ENCODE peak calls at places on chromosomes 16 and 17, in six cellular contexts. M, O, P, I, R and H are unnamed samples.

GRCh38 chr17:71631483-71631882 is 489.3 kb upstream of the SOX9 start:
- DNase-seq in M (no peak), O (no peak), P (no peak), I (no peak), R (no peak), H (no peak)

GRCh38 chr16:47229651-47230050 is 85.9 kb upstream of the NETO2 start:
- DNase-seq in M (no peak), O (no peak), P (no peak), I (no peak), R (no peak), H (no peak)

GRCh38 chr16:2779978-2780898 is 3.2 kb upstream of the ELOB start:
- DNase-seq in M (no peak), O (no peak), P (no peak), I (no peak), R (no peak), H (no peak)

GRCh38 chr16:87778830-87779579 is 13.2 kb upstream of the KLHDC4 start:
- DNase-seq in M (peak; percentile 88), O (peak; percentile 52), P (peak; percentile 95), I (peak; percentile 76), R (peak; percentile 95), H (peak; percentile 88)

GRCh38 chr17:60369727-60370126 is 22.2 kb downstream of the USP32 start:
- DNase-seq in M (no peak), O (no peak), P (no peak), I (no peak), R (no peak), H (no peak)

GRCh38 chr17:1724351-1724868 is at the start of gene WDR81:
- DNase-seq in M (peak; percentile 93), O (peak; percentile 68), P (no peak), I (peak; percentile 57), R (peak; percentile 75), H (peak; percentile 80)

GRCh38 chr16:29021471-29021870 is 36.6 kb downstream of the LAT start:
- DNase-seq in M (no peak), O (no peak), P (no peak), I (no peak), R (no peak), H (no peak)

GRCh38 chr17:57486978-57487377 is 230.7 kb downstream of the MSI2 start:
- DNase-seq in M (no peak), O (no peak), P (no peak), I (no peak), R (no peak), H (no peak)

GRCh38 chr17:39000021-39000601 is 32.9 kb upstream of the FBXO47 start:
- DNase-seq in M (no peak), O (no peak), P (no peak), I (no peak), R (no peak), H (no peak)

GRCh38 chr17:76469076-76469990 is 1.9 kb downstream of the AANAT start:
- DNase-seq in M (no peak), O (no peak), P (no peak), I (no peak), R (no peak), H (no peak)

GRCh38 chr17:76697702-76698465 is 12.9 kb downstream of the MXRA7 start:
- DNase-seq in M (no peak), O (no peak), P (no peak), I (no peak), R (no peak), H (no peak)

GRCh38 chr16:89174877-89175276 is 3.3 kb downstream of the CDH15 start:
- DNase-seq in M (no peak), O (no peak), P (no peak), I (no peak), R (no peak), H (no peak)

GRCh38 chr16:69267633-69268032 is 43.5 kb upstream of the VPS4A start:
- DNase-seq in M (no peak), O (no peak), P (no peak), I (no peak), R (no peak), H (no peak)

GRCh38 chr16:74186589-74186988 is 110.0 kb upstream of the PSMD7 start:
- DNase-seq in M (no peak), O (no peak), P (no peak), I (no peak), R (no peak), H (no peak)

GRCh38 chr16:6153901-6154300 is 1056.3 kb upstream of the EEF2KMT start:
- DNase-seq in M (no peak), O (no peak), P (no peak), I (no peak), R (no peak), H (no peak)

GRCh38 chr16:3725291-3725690 is 8.0 kb upstream of the TRAP1 start:
- DNase-seq in M (no peak), O (no peak), P (no peak), I (no peak), R (no peak), H (no peak)

GRCh38 chr16:29877266-29877961 is 14.4 kb upstream of the CDIPT start:
- DNase-seq in M (no peak), O (no peak), P (peak; percentile 99), I (no peak), R (no peak), H (no peak)

GRCh38 chr17:726331-726919 is 6.0 kb upstream of the TLCD3A start:
- DNase-seq in M (no peak), O (no peak), P (no peak), I (no peak), R (no peak), H (no peak)

GRCh38 chr16:73036074-73036826 is 11.7 kb downstream of the ZFHX3 start:
- DNase-seq in M (no peak), O (no peak), P (no peak), I (no peak), R (no peak), H (no peak)

GRCh38 chr17:7499161-7499560 is 15.0 kb downstream of the POLR2A start:
- DNase-seq in M (no peak), O (no peak), P (no peak), I (no peak), R (no peak), H (no peak)

GRCh38 chr16:83727018-83727417 is 80.8 kb upstream of the HSBP1 start:
- DNase-seq in M (no peak), O (no peak), P (no peak), I (no peak), R (no peak), H (no peak)

GRCh38 chr17:59221159-59221847 is 992 bp downstream of the GDPD1 start:
- DNase-seq in M (no peak), O (no peak), P (no peak), I (no peak), R (no peak), H (no peak)

GRCh38 chr17:48011405-48012150 is 26.0 kb downstream of the COPZ2 start:
- DNase-seq in M (no peak), O (no peak), P (no peak), I (no peak), R (no peak), H (no peak)

GRCh38 chr16:89279666-89280481 is 62.4 kb downstream of the ZNF778 start:
- DNase-seq in M (no peak), O (no peak), P (no peak), I (no peak), R (no peak), H (no peak)

GRCh38 chr16:17457997-17458396 is 12.8 kb downstream of the XYLT1 start:
- DNase-seq in M (no peak), O (no peak), P (no peak), I (no peak), R (no peak), H (no peak)

GRCh38 chr16:53130193-53131049 is 75.6 kb downstream of the CHD9 start:
- DNase-seq in M (peak; percentile 98), O (peak; percentile 79), P (peak; percentile 77), I (peak; percentile 88), R (peak; percentile 92), H (peak; percentile 96)

GRCh38 chr17:7862692-7863437 is 5.1 kb downstream of the CYB5D1 start:
- DNase-seq in M (no peak), O (no peak), P (no peak), I (no peak), R (no peak), H (no peak)

GRCh38 chr17:65727243-65727642 is 165.8 kb upstream of the AXIN2 start:
- DNase-seq in M (no peak), O (no peak), P (no peak), I (no peak), R (no peak), H (no peak)
- TF ChIP-seq CTCF in M (no peak), O (no peak), P (no peak), I (no peak), R (no peak), H (no peak)

DNA sequence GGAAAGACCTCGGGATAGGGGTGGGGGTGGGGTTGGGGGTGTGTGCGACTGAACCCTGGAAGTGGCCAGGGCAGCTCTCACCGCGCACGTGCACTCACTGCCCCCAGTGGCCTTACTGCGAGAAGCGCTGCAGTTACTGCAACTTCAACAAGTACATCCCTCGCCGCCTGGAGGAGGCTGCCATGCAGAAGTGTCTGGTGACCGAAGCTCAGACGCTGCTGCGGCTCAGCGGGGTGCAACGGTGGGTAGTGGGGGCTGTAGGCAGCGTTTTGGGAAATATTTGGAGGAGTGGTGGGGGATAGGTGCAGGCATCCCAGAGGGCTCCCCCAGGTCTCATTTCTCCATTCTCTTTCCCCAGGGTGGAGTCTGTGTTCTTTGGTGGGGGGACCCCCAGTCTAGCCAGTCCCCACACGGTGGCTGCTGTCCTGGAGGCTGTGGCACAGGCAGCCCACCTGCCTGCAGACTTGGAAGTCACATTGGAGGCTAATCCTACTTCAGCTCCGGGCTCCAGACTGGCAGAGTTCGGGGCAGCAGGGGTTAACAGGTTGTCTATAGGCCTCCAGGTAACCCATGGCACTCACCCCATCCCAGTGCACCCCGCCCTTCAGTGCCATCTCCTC is 972 bp downstream of the RSAD1 start:
- DNase-seq in M (peak; percentile 69), O (no peak), P (peak; percentile 57), I (peak; percentile 36), R (peak; percentile 75), H (peak; percentile 70)
- TF ChIP-seq CTCF in M (peak; percentile 50), O (peak; percentile 57), P (peak; percentile 80), I (peak; percentile 50), R (peak; percentile 73), H (peak; percentile 73)

DNA sequence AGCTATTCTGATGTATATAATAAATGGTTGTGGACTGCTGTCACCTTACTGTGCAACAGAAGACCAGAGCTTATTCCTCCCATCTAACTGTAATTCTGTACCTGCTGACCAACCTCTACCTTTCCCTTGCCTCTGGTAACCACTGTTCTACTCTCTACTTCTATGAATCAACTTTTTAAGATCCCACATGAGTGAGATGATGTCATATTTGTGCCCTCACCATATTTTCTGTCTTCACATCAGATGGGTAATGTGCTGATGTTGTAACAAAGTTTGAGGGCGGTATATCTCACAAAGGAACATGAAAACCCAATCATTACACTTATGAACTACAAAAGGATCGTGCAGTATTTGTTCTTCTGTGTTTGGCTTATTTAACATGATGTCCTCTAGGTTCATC is 16.8 kb downstream of the BRD7 start:
- DNase-seq in M (no peak), O (no peak), P (no peak), I (no peak), R (no peak), H (no peak)
- TF ChIP-seq CTCF in M (no peak), O (no peak), P (no peak), I (no peak), R (no peak), H (no peak)

DNA sequence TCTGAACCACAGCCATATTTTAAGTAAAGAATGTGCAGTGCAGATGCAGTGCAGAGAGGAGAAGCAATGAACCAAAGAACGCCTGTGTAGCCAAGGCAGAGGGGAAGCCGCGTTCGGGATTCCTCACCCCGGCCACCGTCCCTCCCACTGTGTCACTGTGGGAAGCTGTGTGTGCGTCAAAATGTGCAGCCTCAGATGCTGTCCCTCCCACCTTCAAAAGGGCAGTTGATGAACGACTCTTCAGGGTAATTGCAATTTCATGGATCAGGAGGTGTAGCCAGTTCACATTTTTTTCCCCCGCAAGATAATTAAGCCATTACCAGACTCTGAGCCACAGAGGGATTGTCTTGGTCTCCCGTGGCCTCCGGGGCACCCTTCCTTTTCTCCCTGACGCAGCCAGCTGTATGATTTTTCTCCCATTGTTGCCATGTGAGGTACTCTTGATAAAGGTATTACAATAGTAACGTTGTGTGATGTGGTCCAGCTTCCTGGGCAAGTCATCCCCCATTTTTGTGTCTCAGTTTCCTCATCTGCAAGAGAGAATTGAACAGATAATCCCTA is 190.0 kb downstream of the FOXL1 start:
- DNase-seq in M (no peak), O (no peak), P (no peak), I (no peak), R (no peak), H (no peak)
- TF ChIP-seq CTCF in M (no peak), O (no peak), P (no peak), I (no peak), R (no peak), H (no peak)